ENCODE peak calls at places on chromosomes 2 and 18, in eight cellular contexts. A, H, O, B, J, C, D and Q are unnamed samples.

GRCh38 chr2:190668892-190669291 is 20.0 kb downstream of the NAB1 start:
- ATAC-seq in B (no peak), D (no peak), J (no peak), A (no peak), C (no peak), H (no peak), O (no peak), Q (no peak)

GRCh38 chr18:80158365-80158764 is 49.3 kb downstream of the ADNP2 start:
- ATAC-seq in C (no peak), H (no peak), J (no peak), O (no peak), B (no peak), D (no peak), A (no peak), Q (no peak)

GRCh38 chr2:234453216-234453615 is 43.7 kb downstream of the ARL4C start:
- ATAC-seq in J (no peak), H (no peak), D (peak), C (peak), A (peak), O (no peak), B (peak), Q (peak)

GRCh38 chr18:44729631-44730101 is 49.0 kb downstream of the SETBP1 start:
- ATAC-seq in H (no peak), D (peak), C (peak), J (peak), A (peak), O (peak), B (peak), Q (no peak)

GRCh38 chr2:212213191-212213590 is 325.4 kb downstream of the ERBB4 start:
- ATAC-seq in D (no peak), H (no peak), A (no peak), B (no peak), O (no peak), C (no peak), J (no peak), Q (no peak)

GRCh38 chr18:74609535-74609934 is 11.9 kb downstream of the ZNF407 start:
- ATAC-seq in A (peak), O (no peak), H (no peak), D (no peak), B (no peak), J (peak), C (no peak), Q (no peak)

GRCh38 chr2:191178806-191179514 is 28.2 kb upstream of the STAT4 start:
- ATAC-seq in D (no peak), H (peak), J (no peak), B (no peak), O (peak), A (no peak), C (no peak), Q (peak)

GRCh38 chr18:48514786-48515185 is 24.0 kb upstream of the CTIF start:
- ATAC-seq in H (no peak), D (no peak), B (no peak), O (no peak), A (no peak), C (no peak), J (no peak), Q (no peak)

GRCh38 chr2:152525277-152525838 is 190.4 kb downstream of the FMNL2 start:
- ATAC-seq in O (peak), H (no peak), J (peak), C (no peak), A (no peak), D (no peak), B (peak), Q (peak)

GRCh38 chr2:219973136-219973535 is 345.7 kb downstream of the SLC4A3 start:
- ATAC-seq in O (no peak), D (no peak), C (no peak), B (no peak), J (no peak), A (no peak), H (no peak), Q (no peak)

GRCh38 chr2:68662466-68662865 is 19.1 kb downstream of the PROKR1 start:
- ATAC-seq in B (no peak), D (no peak), O (peak), A (no peak), C (no peak), H (no peak), J (no peak), Q (no peak)

GRCh38 chr2:237696471-237696870 is 69.1 kb downstream of the LRRFIP1 start:
- ATAC-seq in D (no peak), H (no peak), C (peak), O (no peak), A (no peak), B (peak), J (no peak), Q (no peak)

GRCh38 chr2:134466141-134466540 is 212.3 kb downstream of the MGAT5 start:
- ATAC-seq in C (no peak), D (peak), O (no peak), B (no peak), A (no peak), H (no peak), J (no peak), Q (no peak)

GRCh38 chr2:158716921-158717320 is 78.2 kb upstream of the DAPL1 start:
- ATAC-seq in O (no peak), B (no peak), C (no peak), J (no peak), A (no peak), D (no peak), H (peak), Q (peak)